ENCODE peak calls at places on chromosomes 7 and 10, in seven cellular contexts. O is CD4-positive, alpha-beta T cell; Q is mesendoderm; A is EH; P is transverse colon; H is Right ventricle myocardium inferior; I is left cardiac atrium. S is an unnamed sample.

GRCh38 chr7:27641576-27642230 is 21.0 kb downstream of the HIBADH start:
- DNase-seq in I (no peak), H (no peak), A (peak), Q (no peak), P (no peak), O (no peak), S (no peak)

GRCh38 chr7:76220185-76221057 is 18.7 kb downstream of the SRRM3 start:
- DNase-seq in P (no peak), A (peak), Q (peak), O (no peak), I (peak), H (no peak), S (no peak)

GRCh38 chr10:119644994-119645393 is 6.2 kb upstream of the BAG3 start:
- DNase-seq in P (no peak), H (no peak), Q (no peak), O (no peak), I (no peak), A (no peak), S (no peak)

GRCh38 chr7:157500171-157500960 is 163.6 kb downstream of the DNAJB6 start:
- DNase-seq in O (no peak), Q (no peak), P (no peak), H (no peak), I (no peak), A (no peak), S (no peak)

GRCh38 chr10:78992333-78992732 is 76.4 kb upstream of the ZMIZ1 start:
- DNase-seq in A (no peak), H (no peak), P (no peak), Q (no peak), O (no peak), I (no peak), S (no peak)

GRCh38 chr7:123410273-123410928 is 124.0 kb downstream of the IQUB start:
- DNase-seq in A (no peak), I (peak), Q (peak), O (no peak), H (no peak), P (no peak), S (no peak)

GRCh38 chr10:5640501-5640900 is 25.9 kb downstream of the ASB13 start:
- DNase-seq in Q (no peak), O (no peak), H (no peak), P (peak), A (no peak), I (no peak), S (no peak)

GRCh38 chr10:76461024-76461423 is 1029.6 kb downstream of the LRMDA start:
- DNase-seq in P (no peak), H (no peak), Q (no peak), A (no peak), I (no peak), O (no peak), S (no peak)

GRCh38 chr10:35386594-35387174 is 50.4 kb downstream of the CCNY start:
- DNase-seq in H (no peak), A (peak), O (no peak), Q (no peak), I (peak), P (no peak), S (no peak)

GRCh38 chr10:88702848-88703597 is 3.0 kb upstream of the LIPK start:
- DNase-seq in O (no peak), P (peak), Q (peak), I (no peak), H (no peak), A (no peak), S (no peak)

GRCh38 chr7:26863504-26864308 is 684 bp downstream of the SKAP2 start:
- DNase-seq in I (no peak), O (peak), A (peak), Q (no peak), H (no peak), P (no peak), S (no peak)

GRCh38 chr7:568031-568680 is 48.5 kb upstream of the PDGFA start:
- DNase-seq in Q (no peak), P (no peak), H (peak), A (no peak), O (no peak), I (no peak), S (no peak)

GRCh38 chr7:69757528-69757927 is 159.3 kb downstream of the AUTS2 start:
- DNase-seq in P (no peak), O (no peak), Q (no peak), A (no peak), I (no peak), H (no peak), S (no peak)

GRCh38 chr7:17369686-17370426 is 71.4 kb downstream of the AHR start:
- DNase-seq in P (no peak), O (no peak), A (peak), I (no peak), H (no peak), Q (no peak), S (peak)

GRCh38 chr10:104435822-104436221 is 82.2 kb downstream of the CFAP58 start:
- DNase-seq in A (peak), H (no peak), P (no peak), Q (no peak), O (no peak), I (no peak), S (no peak)

GRCh38 chr10:73552819-73553218 is 38.3 kb downstream of the USP54 start:
- DNase-seq in I (no peak), A (no peak), Q (no peak), O (no peak), H (no peak), P (no peak), S (no peak)

GRCh38 chr10:102435098-102435497 is 2.7 kb upstream of the CUEDC2 start:
- DNase-seq in P (no peak), I (no peak), H (no peak), Q (no peak), A (no peak), O (no peak), S (no peak)

GRCh38 chr10:127145173-127145572 is 51.2 kb downstream of the INSYN2A start:
- DNase-seq in Q (no peak), H (no peak), P (no peak), I (no peak), A (peak), O (no peak), S (no peak)

GRCh38 chr10:6977641-6978627 is 397.9 kb upstream of the PRKCQ start:
- DNase-seq in Q (peak), O (no peak), A (no peak), I (no peak), H (no peak), P (no peak), S (no peak)

GRCh38 chr10:122077311-122077875 is 88.4 kb downstream of the TACC2 start:
- DNase-seq in O (no peak), Q (no peak), H (no peak), I (no peak), A (no peak), P (no peak), S (no peak)

GRCh38 chr7:2483495-2483894 is 7.3 kb upstream of the GRIFIN start:
- DNase-seq in I (no peak), Q (no peak), P (no peak), O (no peak), H (no peak), A (no peak), S (no peak)

GRCh38 chr10:34615770-34616169 is 199.3 kb downstream of the PARD3 start:
- DNase-seq in A (peak), O (no peak), I (no peak), H (no peak), P (no peak), Q (no peak), S (no peak)

GRCh38 chr7:107138696-107139420 is 29.9 kb upstream of the HBP1 start:
- DNase-seq in Q (no peak), O (no peak), A (peak), P (no peak), H (no peak), I (no peak), S (no peak)

GRCh38 chr7:152481082-152481481 is 45.3 kb upstream of the KMT2C start:
- DNase-seq in A (no peak), I (no peak), Q (no peak), O (no peak), H (no peak), P (no peak), S (no peak)

GRCh38 chr7:102426268-102427031 is 6.9 kb upstream of the ORAI2 start:
- DNase-seq in Q (no peak), P (peak), H (peak), O (peak), I (no peak), A (no peak), S (no peak)

GRCh38 chr10:86200269-86200668 is 166.3 kb downstream of the GRID1 start:
- DNase-seq in H (no peak), P (no peak), O (no peak), I (no peak), A (no peak), Q (no peak), S (no peak)

GRCh38 chr7:130611206-130611605 is 57.3 kb downstream of the COPG2 start:
- DNase-seq in O (no peak), Q (no peak), H (no peak), A (no peak), I (no peak), P (no peak), S (no peak)

S was measured in lung.